ENCODE peak calls at places on chromosome 4, in nine cellular contexts. T is GM23248, U is tibial nerve, D is small intestine, L is heart right ventricle, R is SJSA1, I is tibial artery, Q is lower lobe of right lung, G is cardiac muscle cell. H is an unnamed sample. For H3K36me3 and H3K4me1, the result is how much of the 10 kb centered on the place peaks cover.

GRCh38 chr4:98399915-98400314 is 138.7 kb downstream of the RAP1GDS1 start:
- DNase-seq in L (no peak), R (no peak), G (no peak), T (no peak), Q (no peak), U (no peak), I (no peak), D (no peak), H (peak)

GRCh38 chr4:149993030-149993429 is 85.2 kb upstream of the DCLK2 start:
- DNase-seq in Q (no peak), D (no peak), L (no peak), T (no peak), G (no peak), R (no peak), I (no peak), U (no peak), H (peak)

GRCh38 chr4:76301068-76301774 is 5.3 kb upstream of the STBD1 start:
- DNase-seq in D (peak), U (no peak), L (no peak), I (no peak), T (peak), R (peak), G (peak), Q (no peak), H (peak)

GRCh38 chr4:147596976-147597375 is 20.2 kb upstream of the TMEM184C start:
- DNase-seq in G (peak), L (no peak), U (no peak), Q (no peak), I (no peak), R (peak), D (no peak), T (peak), H (peak)

GRCh38 chr4:1855334-1856070 is 454 bp downstream of the LETM1 start:
- DNase-seq in L (peak), G (no peak), R (peak), Q (peak), I (no peak), T (peak), U (no peak), D (no peak), H (no peak)

GRCh38 chr4:104491396-104491821 is 3.3 kb downstream of the CXXC4 start:
- DNase-seq in L (peak), T (peak), I (no peak), Q (peak), G (peak), R (peak), U (peak), D (peak), H (no peak)

GRCh38 chr4:110550260-110550659 is 72.6 kb downstream of the PITX2 start:
- DNase-seq in D (peak), G (peak), T (peak), I (no peak), U (no peak), R (peak), L (no peak), Q (no peak), H (peak)

GRCh38 chr4:34932591-34932990 is 1311.7 kb downstream of the ARAP2 start:
- DNase-seq in U (no peak), L (no peak), G (no peak), R (no peak), T (no peak), I (no peak), Q (no peak), D (no peak), H (no peak)

GRCh38 chr4:189600598-189601435 is 339.9 kb upstream of the FRG1 start:
- DNase-seq in L (no peak), R (no peak), G (no peak), U (no peak), I (no peak), Q (no peak), T (no peak), D (no peak), H (no peak)

GRCh38 chr4:5572114-5572513 is 136.2 kb downstream of the EVC2 start:
- DNase-seq in U (no peak), T (peak), I (no peak), D (no peak), Q (no peak), L (no peak), G (peak), R (no peak), H (peak)

GRCh38 chr4:125849869-125850268 is 535.1 kb downstream of the FAT4 start:
- DNase-seq in G (peak), U (no peak), D (no peak), T (peak), L (no peak), I (no peak), Q (no peak), R (peak), H (peak)

DNA sequence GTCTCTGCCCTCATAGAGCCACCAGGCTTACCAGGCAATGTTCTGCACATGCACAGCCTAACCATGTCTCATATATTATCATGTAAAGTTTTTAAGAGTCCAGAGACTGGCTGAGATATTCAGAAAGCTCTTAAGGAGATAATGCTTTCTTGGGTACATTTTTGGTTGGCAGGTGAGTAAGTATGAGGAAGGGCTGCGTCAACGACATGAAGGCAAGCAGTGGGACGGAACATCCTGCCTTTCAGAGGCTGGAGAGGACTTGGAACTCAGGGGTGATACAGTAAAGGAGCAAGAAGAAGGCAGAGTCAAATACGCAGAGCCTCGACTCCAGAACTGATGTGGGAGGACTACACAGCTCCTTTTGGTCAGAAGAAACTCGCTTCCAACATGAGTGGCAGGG is 74.8 kb upstream of the MTNR1A start:
- DNase-seq in R (no peak), U (no peak), G (no peak), Q (no peak), L (no peak), I (no peak), T (no peak), D (no peak), H (no peak)
- H3K36me3 ChIP-seq in R (half or more), U (under half), G (under half), Q (under half), L (half or more), I (half or more), T (half or more), D (under half), H (half or more)

DNA sequence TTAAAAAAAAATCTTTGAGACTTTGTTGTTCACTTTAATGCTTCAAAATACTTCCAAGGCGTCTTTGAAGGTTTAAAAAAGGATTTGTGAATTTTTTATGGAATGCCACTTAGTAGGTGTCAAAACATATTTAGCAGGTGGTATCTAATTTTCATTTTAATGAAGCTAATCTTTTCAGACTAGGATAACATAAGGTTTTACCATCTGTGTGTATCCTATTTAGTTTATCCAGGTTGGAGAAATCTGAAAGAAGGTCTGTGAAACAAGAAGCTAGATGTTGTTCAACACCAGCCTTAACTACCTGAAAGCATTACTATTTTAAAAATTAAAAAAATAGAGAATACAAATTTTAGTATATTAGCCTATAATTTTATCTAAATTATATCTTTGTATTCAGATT is 193.4 kb downstream of the GRID2 start:
- DNase-seq in G (no peak), I (no peak), L (no peak), Q (no peak), D (no peak), U (no peak), R (no peak), T (no peak), H (no peak)
- H3K4me1 ChIP-seq in G (under half), I (under half), L (under half), Q (under half), D (under half), U (under half), R (under half), T (under half), H (under half)

GRCh38 chr4:186203391-186203802 is 12.0 kb downstream of the CYP4V2 start:
- DNase-seq in G (peak), Q (no peak), U (no peak), R (no peak), I (no peak), T (no peak), L (no peak), D (no peak), H (no peak)

GRCh38 chr4:186201535-186202230 is 10.3 kb downstream of the CYP4V2 start:
- DNase-seq in D (peak), R (peak), I (no peak), Q (no peak), G (peak), T (peak), L (peak), U (no peak), H (peak)

GRCh38 chr4:186204103-186204559 is 12.8 kb downstream of the CYP4V2 start:
- DNase-seq in L (no peak), Q (no peak), D (peak), G (peak), T (no peak), R (no peak), U (no peak), I (no peak), H (no peak)

GRCh38 chr4:186202490-186203140 is 11.2 kb downstream of the CYP4V2 start:
- DNase-seq in D (no peak), Q (no peak), L (no peak), R (no peak), G (no peak), U (no peak), T (no peak), I (no peak), H (no peak)

GRCh38 chr4:186204611-186205144 is 13.3 kb downstream of the CYP4V2 start:
- DNase-seq in Q (no peak), D (peak), U (no peak), R (no peak), G (no peak), I (no peak), L (no peak), T (no peak), H (no peak)
- H3K4me3 ChIP-seq in Q (no peak), D (no peak), U (peak), R (no peak), G (no peak), I (peak), L (no peak), T (no peak), H (no peak)

DNA sequence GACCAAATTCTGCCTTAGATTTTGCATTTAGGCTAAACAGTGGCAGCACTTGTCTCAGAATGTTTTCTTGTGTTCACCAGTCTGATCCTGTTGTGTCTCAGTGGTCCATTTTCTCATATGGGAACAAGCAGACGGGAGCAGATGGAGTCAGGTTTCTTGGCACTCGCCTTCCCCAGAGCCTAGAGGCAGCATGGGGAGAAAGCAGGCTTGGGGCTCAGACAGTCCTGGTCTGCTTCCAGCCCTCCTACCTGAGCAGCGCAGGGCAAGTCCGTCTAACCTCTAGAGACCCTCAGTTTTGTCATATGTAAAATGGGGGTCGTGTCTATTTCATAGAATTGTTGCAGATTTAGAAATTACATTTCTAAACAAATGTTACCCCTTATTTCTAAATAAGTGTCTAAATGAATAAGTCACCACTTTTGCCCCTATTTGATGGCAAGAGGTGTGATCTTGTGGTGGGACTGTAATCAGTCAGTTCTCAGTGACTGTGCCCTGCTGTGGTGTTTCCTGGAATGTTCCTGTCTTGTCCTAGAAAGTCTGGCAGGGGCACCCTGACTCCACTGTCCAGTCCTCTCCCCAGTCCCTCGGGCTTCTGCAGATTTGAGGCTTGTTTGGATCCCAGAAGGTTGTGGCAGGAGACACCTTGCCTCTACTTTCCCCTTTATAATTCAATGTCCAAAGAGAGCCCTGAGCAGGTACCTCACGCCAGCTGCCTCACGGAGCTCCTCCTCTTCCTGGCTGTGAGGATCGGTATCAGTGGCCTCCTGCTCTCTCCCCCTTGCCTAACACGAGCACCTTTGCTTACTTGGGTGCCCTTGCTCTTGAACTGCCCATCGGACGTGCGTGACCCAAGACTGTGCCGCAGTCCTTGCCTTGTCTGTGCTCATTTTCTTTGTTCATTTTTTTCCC is 28.1 kb upstream of the MSANTD1 start:
- DNase-seq in Q (peak), I (peak), U (no peak), D (no peak), T (no peak), G (no peak), R (no peak), L (no peak), H (no peak)
- H3K36me3 ChIP-seq in Q (half or more), I (half or more), U (under half), D (under half), T (under half), G (under half), R (under half), L (half or more), H (under half)

DNA sequence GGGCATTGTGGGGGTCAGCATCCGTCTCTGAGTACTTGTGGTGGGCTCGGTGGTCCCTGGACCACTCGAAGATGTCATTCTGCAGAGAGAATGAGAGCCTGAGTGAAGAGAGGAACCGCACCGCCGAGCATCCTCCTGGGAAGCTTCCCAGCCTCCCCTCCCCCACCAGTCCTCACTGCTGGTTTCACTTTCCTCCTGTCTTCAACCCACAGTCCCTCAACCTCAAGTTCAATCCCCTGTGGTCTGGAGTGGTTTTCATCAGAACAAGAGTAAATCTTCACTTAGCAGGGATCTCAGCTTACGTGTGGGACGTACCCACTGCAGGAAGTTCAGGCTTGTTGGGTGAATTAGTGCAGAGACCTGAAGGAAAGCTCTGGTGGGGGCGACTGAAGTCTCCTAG is 117.8 kb downstream of the SCD5 start:
- DNase-seq in Q (no peak), R (no peak), G (no peak), U (no peak), D (no peak), L (no peak), I (no peak), T (no peak), H (no peak)
- H3K4me1 ChIP-seq in Q (under half), R (under half), G (under half), U (under half), D (under half), L (under half), I (under half), T (under half), H (under half)

H was measured in mammary epithelial cell.